ENCODE peak calls at places on chromosomes 6 and 20, in seven cellular contexts. One of them, this sample, is unnamed.
A peak's percentile ranks its signal among the peaks of the same experiment; 100 is the strongest.

GRCh38 chr20:51350941-51351631 is 191.4 kb downstream of the NFATC2 start:
- DNase-seq in AG10803: peak; percentile 57
- DNase-seq in HCT116: no peak
- DNase-seq in endothelial cell: no peak
- DNase-seq in GM23338: no peak
- DNase-seq in cardiac muscle cell: peak; percentile 61
- DNase-seq in pancreas: no peak
- DNase-seq in this sample: no peak

GRCh38 chr20:46872315-46873211 is 22.1 kb upstream of the EYA2 start:
- DNase-seq in AG10803: peak; percentile 50
- DNase-seq in HCT116: peak; percentile 13
- DNase-seq in endothelial cell: no peak
- DNase-seq in GM23338: peak; percentile 45
- DNase-seq in cardiac muscle cell: peak; percentile 41
- DNase-seq in pancreas: no peak
- DNase-seq in this sample: no peak

GRCh38 chr6:148757944-148758343 is 11.1 kb downstream of the UST start:
- DNase-seq in AG10803: no peak
- DNase-seq in HCT116: no peak
- DNase-seq in endothelial cell: no peak
- DNase-seq in GM23338: no peak
- DNase-seq in cardiac muscle cell: no peak
- DNase-seq in pancreas: no peak
- DNase-seq in this sample: no peak

GRCh38 chr20:17654649-17655285 is 27.3 kb downstream of the RRBP1 start:
- DNase-seq in AG10803: no peak
- DNase-seq in HCT116: no peak
- DNase-seq in endothelial cell: peak; percentile 77
- DNase-seq in GM23338: peak; percentile 91
- DNase-seq in cardiac muscle cell: peak; percentile 70
- DNase-seq in pancreas: no peak
- DNase-seq in this sample: peak; percentile 54

GRCh38 chr6:151664390-151664789 is 143.1 kb upstream of the ESR1 start:
- DNase-seq in AG10803: no peak
- DNase-seq in HCT116: no peak
- DNase-seq in endothelial cell: no peak
- DNase-seq in GM23338: no peak
- DNase-seq in cardiac muscle cell: no peak
- DNase-seq in pancreas: no peak
- DNase-seq in this sample: no peak

GRCh38 chr6:147150303-147150702 is 53.9 kb upstream of the STXBP5 start:
- DNase-seq in AG10803: no peak
- DNase-seq in HCT116: no peak
- DNase-seq in endothelial cell: no peak
- DNase-seq in GM23338: no peak
- DNase-seq in cardiac muscle cell: no peak
- DNase-seq in pancreas: no peak
- DNase-seq in this sample: no peak

GRCh38 chr20:46293084-46293483 is 15.2 kb downstream of the CDH22 start:
- DNase-seq in AG10803: peak; percentile 23
- DNase-seq in HCT116: no peak
- DNase-seq in endothelial cell: peak; percentile 50
- DNase-seq in GM23338: peak; percentile 78
- DNase-seq in cardiac muscle cell: peak; percentile 76
- DNase-seq in pancreas: no peak
- DNase-seq in this sample: no peak

GRCh38 chr20:32019563-32020463 is 9.6 kb downstream of the CCM2L start:
- DNase-seq in AG10803: no peak
- DNase-seq in HCT116: no peak
- DNase-seq in endothelial cell: no peak
- DNase-seq in GM23338: no peak
- DNase-seq in cardiac muscle cell: no peak
- DNase-seq in pancreas: no peak
- DNase-seq in this sample: no peak

GRCh38 chr6:134063966-134064445 is 11.6 kb upstream of the SLC2A12 start:
- DNase-seq in AG10803: peak; percentile 77
- DNase-seq in HCT116: peak; percentile 59
- DNase-seq in endothelial cell: peak; percentile 66
- DNase-seq in GM23338: peak; percentile 79
- DNase-seq in cardiac muscle cell: peak; percentile 86
- DNase-seq in pancreas: peak; percentile 45
- DNase-seq in this sample: peak; percentile 52

GRCh38 chr6:108559884-108560462 is 744 bp upstream of the FOXO3 start:
- DNase-seq in AG10803: peak; percentile 81
- DNase-seq in HCT116: no peak
- DNase-seq in endothelial cell: peak; percentile 67
- DNase-seq in GM23338: peak; percentile 90
- DNase-seq in cardiac muscle cell: peak; percentile 74
- DNase-seq in pancreas: peak; percentile 66
- DNase-seq in this sample: peak; percentile 55

GRCh38 chr20:18056174-18057105 is 1.3 kb downstream of the OVOL2 start:
- DNase-seq in AG10803: no peak
- DNase-seq in HCT116: no peak
- DNase-seq in endothelial cell: no peak
- DNase-seq in GM23338: peak; percentile 56
- DNase-seq in cardiac muscle cell: peak; percentile 12
- DNase-seq in pancreas: peak; percentile 16
- DNase-seq in this sample: no peak

GRCh38 chr20:1933465-1933870 is 38.3 kb downstream of the SIRPA start:
- DNase-seq in AG10803: peak; percentile 84
- DNase-seq in HCT116: no peak
- DNase-seq in endothelial cell: no peak
- DNase-seq in GM23338: no peak
- DNase-seq in cardiac muscle cell: peak; percentile 88
- DNase-seq in pancreas: no peak
- DNase-seq in this sample: no peak

GRCh38 chr20:37777556-37777955 is 83.7 kb downstream of the CTNNBL1 start:
- DNase-seq in AG10803: peak; percentile 7
- DNase-seq in HCT116: no peak
- DNase-seq in endothelial cell: no peak
- DNase-seq in GM23338: no peak
- DNase-seq in cardiac muscle cell: peak; percentile 38
- DNase-seq in pancreas: no peak
- DNase-seq in this sample: no peak

GRCh38 chr6:82371799-82372508 is 8.3 kb downstream of the TPBG start:
- DNase-seq in AG10803: peak; percentile 67
- DNase-seq in HCT116: no peak
- DNase-seq in endothelial cell: no peak
- DNase-seq in GM23338: no peak
- DNase-seq in cardiac muscle cell: no peak
- DNase-seq in pancreas: no peak
- DNase-seq in this sample: no peak

GRCh38 chr20:3669710-3670367 is 6.6 kb upstream of the GFRA4 start:
- DNase-seq in AG10803: no peak
- DNase-seq in HCT116: no peak
- DNase-seq in endothelial cell: no peak
- DNase-seq in GM23338: no peak
- DNase-seq in cardiac muscle cell: no peak
- DNase-seq in pancreas: no peak
- DNase-seq in this sample: no peak

GRCh38 chr20:63360850-63361497 is at the start of gene CHRNA4:
- DNase-seq in AG10803: no peak
- DNase-seq in HCT116: no peak
- DNase-seq in endothelial cell: peak; percentile 36
- DNase-seq in GM23338: peak; percentile 56
- DNase-seq in cardiac muscle cell: no peak
- DNase-seq in pancreas: no peak
- DNase-seq in this sample: no peak

GRCh38 chr6:9250852-9251251 is 815.5 kb upstream of the SLC35B3 start:
- DNase-seq in AG10803: peak; percentile 26
- DNase-seq in HCT116: peak; percentile 63
- DNase-seq in endothelial cell: peak; percentile 53
- DNase-seq in GM23338: peak; percentile 87
- DNase-seq in cardiac muscle cell: peak; percentile 63
- DNase-seq in pancreas: peak; percentile 22
- DNase-seq in this sample: no peak

GRCh38 chr6:159594750-159595117 is 98.3 kb downstream of the SOD2 start:
- DNase-seq in AG10803: peak; percentile 64
- DNase-seq in HCT116: peak; percentile 69
- DNase-seq in endothelial cell: no peak
- DNase-seq in GM23338: no peak
- DNase-seq in cardiac muscle cell: peak; percentile 67
- DNase-seq in pancreas: no peak
- DNase-seq in this sample: no peak

GRCh38 chr20:47269309-47270165 is 87.0 kb downstream of the ZMYND8 start:
- DNase-seq in AG10803: peak; percentile 15
- DNase-seq in HCT116: no peak
- DNase-seq in endothelial cell: no peak
- DNase-seq in GM23338: no peak
- DNase-seq in cardiac muscle cell: no peak
- DNase-seq in pancreas: no peak
- DNase-seq in this sample: no peak

GRCh38 chr6:139239137-139239536 is 52.7 kb downstream of the TXLNB start:
- DNase-seq in AG10803: no peak
- DNase-seq in HCT116: no peak
- DNase-seq in endothelial cell: no peak
- DNase-seq in GM23338: no peak
- DNase-seq in cardiac muscle cell: peak; percentile 39
- DNase-seq in pancreas: no peak
- DNase-seq in this sample: no peak

DNA sequence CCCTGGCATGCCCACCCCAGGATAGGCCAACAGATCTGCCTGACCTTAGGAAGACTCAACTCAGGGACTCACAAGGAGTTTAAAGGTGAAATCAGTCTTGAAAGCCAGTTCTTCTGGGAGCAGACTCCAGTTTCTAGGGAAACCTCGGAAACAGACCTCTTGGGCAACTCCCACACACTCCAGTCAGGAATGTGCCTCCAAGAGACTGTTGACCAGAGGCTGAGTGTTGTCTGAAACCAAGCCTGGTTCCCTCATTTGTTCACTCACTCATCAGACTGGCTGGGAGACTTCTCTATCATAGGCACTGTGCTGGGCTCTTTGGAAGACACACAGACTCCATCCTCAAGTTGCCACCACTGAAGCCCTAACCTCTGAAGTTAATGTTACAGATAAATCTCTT is 1.8 kb downstream of the TREM1 start:
- DNase-seq in AG10803: peak; percentile 35
- DNase-seq in HCT116: no peak
- DNase-seq in endothelial cell: no peak
- DNase-seq in GM23338: no peak
- DNase-seq in cardiac muscle cell: peak; percentile 93
- DNase-seq in pancreas: no peak
- DNase-seq in this sample: no peak
- TF ChIP-seq CTCF in AG10803: no peak
- TF ChIP-seq CTCF in HCT116: no peak
- TF ChIP-seq CTCF in endothelial cell: no peak
- TF ChIP-seq CTCF in GM23338: no peak
- TF ChIP-seq CTCF in cardiac muscle cell: no peak
- TF ChIP-seq CTCF in pancreas: no peak
- TF ChIP-seq CTCF in this sample: no peak

DNA sequence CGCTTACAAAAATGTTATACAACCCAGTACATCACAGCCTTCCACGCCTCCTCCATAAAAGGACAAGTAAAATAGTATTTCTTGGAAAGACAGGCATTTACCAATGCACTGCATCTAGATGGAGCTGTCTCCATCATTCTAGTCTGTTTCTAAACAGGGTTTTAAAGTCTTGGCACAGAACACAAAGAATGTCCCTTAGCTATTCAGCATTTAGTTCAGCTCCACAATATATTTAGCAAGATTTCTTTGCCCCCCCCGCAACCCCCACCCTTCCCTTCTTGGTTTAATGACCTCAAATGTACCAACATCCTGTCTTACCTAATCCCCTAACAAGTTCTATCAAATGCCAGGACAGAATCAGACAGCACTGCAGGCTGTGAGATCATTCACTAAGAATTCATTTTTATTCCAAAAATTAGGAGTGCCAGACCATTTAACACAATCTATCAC is 198.6 kb downstream of the BACH2 start:
- DNase-seq in AG10803: peak; percentile 98
- DNase-seq in HCT116: no peak
- DNase-seq in endothelial cell: no peak
- DNase-seq in GM23338: no peak
- DNase-seq in cardiac muscle cell: peak; percentile 95
- DNase-seq in pancreas: no peak
- DNase-seq in this sample: no peak
- TF ChIP-seq CTCF in AG10803: peak; percentile 73
- TF ChIP-seq CTCF in HCT116: peak; percentile 25
- TF ChIP-seq CTCF in endothelial cell: no peak
- TF ChIP-seq CTCF in GM23338: no peak
- TF ChIP-seq CTCF in cardiac muscle cell: peak; percentile 48
- TF ChIP-seq CTCF in pancreas: no peak
- TF ChIP-seq CTCF in this sample: no peak

GRCh38 chr6:62797190-62797589 is 414.1 kb upstream of the FKBP1C start:
- DNase-seq in AG10803: no peak
- DNase-seq in HCT116: no peak
- DNase-seq in endothelial cell: no peak
- DNase-seq in GM23338: no peak
- DNase-seq in cardiac muscle cell: no peak
- DNase-seq in pancreas: no peak
- DNase-seq in this sample: no peak
- TF ChIP-seq CTCF in AG10803: no peak
- TF ChIP-seq CTCF in HCT116: no peak
- TF ChIP-seq CTCF in endothelial cell: no peak
- TF ChIP-seq CTCF in GM23338: no peak
- TF ChIP-seq CTCF in cardiac muscle cell: no peak
- TF ChIP-seq CTCF in pancreas: no peak
- TF ChIP-seq CTCF in this sample: no peak

GRCh38 chr6:97438011-97438671 is 155.1 kb upstream of the MMS22L start:
- DNase-seq in AG10803: no peak
- DNase-seq in HCT116: no peak
- DNase-seq in endothelial cell: no peak
- DNase-seq in GM23338: no peak
- DNase-seq in cardiac muscle cell: no peak
- DNase-seq in pancreas: no peak
- DNase-seq in this sample: no peak

GRCh38 chr6:97443408-97444080 is 160.5 kb upstream of the MMS22L start:
- DNase-seq in AG10803: no peak
- DNase-seq in HCT116: no peak
- DNase-seq in endothelial cell: no peak
- DNase-seq in GM23338: peak; percentile 39
- DNase-seq in cardiac muscle cell: no peak
- DNase-seq in pancreas: no peak
- DNase-seq in this sample: no peak

GRCh38 chr6:97437087-97437486 is 154.1 kb upstream of the MMS22L start:
- DNase-seq in AG10803: peak; percentile 16
- DNase-seq in HCT116: peak; percentile 19
- DNase-seq in endothelial cell: no peak
- DNase-seq in GM23338: peak; percentile 77
- DNase-seq in cardiac muscle cell: peak; percentile 30
- DNase-seq in pancreas: no peak
- DNase-seq in this sample: no peak

GRCh38 chr6:97445406-97445805 is 162.4 kb upstream of the MMS22L start:
- DNase-seq in AG10803: no peak
- DNase-seq in HCT116: no peak
- DNase-seq in endothelial cell: no peak
- DNase-seq in GM23338: no peak
- DNase-seq in cardiac muscle cell: no peak
- DNase-seq in pancreas: no peak
- DNase-seq in this sample: no peak

DNA sequence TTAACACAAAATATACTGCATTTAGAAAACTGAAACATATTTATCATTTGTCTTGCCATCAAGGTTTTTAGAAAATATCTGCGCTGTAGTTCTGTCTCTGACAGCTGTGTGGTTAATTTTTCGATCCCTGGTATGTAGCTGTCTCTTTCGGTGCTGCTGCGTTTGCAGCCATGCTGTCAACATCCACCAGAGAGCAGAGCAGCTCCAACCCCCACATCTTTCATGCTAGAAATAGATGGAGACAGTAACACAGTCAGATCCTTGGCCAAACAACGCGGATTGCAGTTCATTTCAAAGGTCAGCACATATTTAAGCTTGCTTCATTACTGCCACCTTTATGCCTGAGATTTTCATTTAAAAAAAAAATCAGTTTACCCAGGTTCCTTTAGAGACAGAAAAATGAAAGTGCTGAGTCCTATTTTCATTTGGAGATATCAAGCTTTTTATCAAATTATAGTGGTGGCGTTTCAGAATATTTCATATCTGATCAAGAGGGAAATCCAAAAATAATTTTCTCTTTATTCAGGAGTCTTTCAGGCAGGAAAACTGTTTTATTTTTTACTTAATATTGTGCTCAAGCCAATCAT is 157.7 kb upstream of the MMS22L start:
- DNase-seq in AG10803: peak; percentile 22
- DNase-seq in HCT116: peak; percentile 46
- DNase-seq in endothelial cell: peak; percentile 35
- DNase-seq in GM23338: peak; percentile 79
- DNase-seq in cardiac muscle cell: peak; percentile 33
- DNase-seq in pancreas: no peak
- DNase-seq in this sample: peak; percentile 36
- TF ChIP-seq CTCF in AG10803: peak; percentile 55
- TF ChIP-seq CTCF in HCT116: peak; percentile 69
- TF ChIP-seq CTCF in endothelial cell: peak; percentile 22
- TF ChIP-seq CTCF in GM23338: peak; percentile 78
- TF ChIP-seq CTCF in cardiac muscle cell: peak; percentile 48
- TF ChIP-seq CTCF in pancreas: no peak
- TF ChIP-seq CTCF in this sample: peak; percentile 67